ENCODE peak calls at places on chromosomes 13 and 19, in six cellular contexts. Q, R, U, W, K and B are unnamed samples.

GRCh38 chr19:39083983-39084731 is at the start of gene ACP7:
- DNase-seq in Q (no peak), K (no peak), R (no peak), U (peak; percentile 33), W (no peak), B (no peak)

GRCh38 chr19:37969695-37970094 is 62.7 kb downstream of the SIPA1L3 start:
- DNase-seq in K (no peak), W (no peak), Q (no peak), U (no peak), R (no peak), B (no peak)

GRCh38 chr13:62556973-62557372 is 1141.3 kb upstream of the PCDH20 start:
- DNase-seq in K (no peak), R (no peak), U (no peak), Q (no peak), W (no peak), B (no peak)

GRCh38 chr19:4640247-4641000 is 1.1 kb downstream of the TNFAIP8L1 start:
- DNase-seq in Q (no peak), K (no peak), U (peak; percentile 39), W (no peak), R (no peak), B (no peak)

GRCh38 chr19:45667620-45668341 is at the start of gene GIPR:
- DNase-seq in Q (no peak), U (peak; percentile 45), K (peak; percentile 71), R (peak; percentile 10), W (no peak), B (no peak)

GRCh38 chr13:37608750-37609339 is 10.3 kb upstream of the POSTN start:
- DNase-seq in U (no peak), Q (no peak), W (no peak), K (no peak), R (no peak), B (no peak)

GRCh38 chr13:93226065-93226622 is 463 bp upstream of the GPC6 start:
- DNase-seq in R (peak; percentile 46), U (no peak), Q (peak; percentile 42), W (no peak), K (no peak), B (no peak)

GRCh38 chr19:54114340-54114826 is 1.1 kb downstream of the TFPT start:
- DNase-seq in Q (peak; percentile 14), R (no peak), W (no peak), K (peak; percentile 34), U (peak; percentile 46), B (no peak)

GRCh38 chr13:50873481-50873880 is 30.0 kb upstream of the DLEU7 start:
- DNase-seq in K (no peak), R (no peak), Q (no peak), W (no peak), U (no peak), B (no peak)

GRCh38 chr19:16588089-16588823 is 16.0 kb upstream of the SLC35E1 start:
- DNase-seq in R (peak; percentile 33), K (peak; percentile 34), U (peak; percentile 33), Q (no peak), W (no peak), B (no peak)